ENCODE peak calls at places on chromosome 21, in nine cellular contexts. One of them, this sample, is unnamed.

GRCh38 chr21:36980280-36981048 is 14.0 kb upstream of the HLCS start:
- DNase-seq in stomach: peak
- DNase-seq in PC-9: peak
- DNase-seq in uterus: peak
- DNase-seq in CD8-positive, alpha-beta T cell: peak
- DNase-seq in NB4: no peak
- DNase-seq in HCT116: no peak
- DNase-seq in colonic mucosa: peak
- DNase-seq in upper lobe of left lung: peak
- DNase-seq in this sample: no peak

GRCh38 chr21:18529253-18529652 is 125.7 kb upstream of the TMPRSS15 start:
- DNase-seq in upper lobe of left lung: no peak
- DNase-seq in HCT116: no peak
- DNase-seq in stomach: no peak
- DNase-seq in uterus: no peak
- DNase-seq in CD8-positive, alpha-beta T cell: no peak
- DNase-seq in colonic mucosa: no peak
- DNase-seq in PC-9: no peak
- DNase-seq in NB4: no peak
- DNase-seq in this sample: no peak

GRCh38 chr21:17540530-17540929 is 27.7 kb downstream of the CXADR start:
- DNase-seq in stomach: no peak
- DNase-seq in CD8-positive, alpha-beta T cell: no peak
- DNase-seq in colonic mucosa: no peak
- DNase-seq in uterus: no peak
- DNase-seq in upper lobe of left lung: no peak
- DNase-seq in PC-9: no peak
- DNase-seq in HCT116: no peak
- DNase-seq in NB4: no peak
- DNase-seq in this sample: no peak

GRCh38 chr21:37367301-37367757 is 756 bp downstream of the DYRK1A start:
- DNase-seq in PC-9: peak
- DNase-seq in uterus: no peak
- DNase-seq in stomach: peak
- DNase-seq in colonic mucosa: no peak
- DNase-seq in upper lobe of left lung: no peak
- DNase-seq in NB4: no peak
- DNase-seq in CD8-positive, alpha-beta T cell: no peak
- DNase-seq in HCT116: no peak
- DNase-seq in this sample: no peak

GRCh38 chr21:29812947-29813346 is 126.8 kb downstream of the GRIK1 start:
- DNase-seq in uterus: no peak
- DNase-seq in stomach: no peak
- DNase-seq in colonic mucosa: no peak
- DNase-seq in HCT116: no peak
- DNase-seq in PC-9: no peak
- DNase-seq in NB4: no peak
- DNase-seq in CD8-positive, alpha-beta T cell: no peak
- DNase-seq in upper lobe of left lung: no peak
- DNase-seq in this sample: no peak

GRCh38 chr21:37986751-37987399 is 70.6 kb upstream of the KCNJ6 start:
- DNase-seq in colonic mucosa: peak
- DNase-seq in HCT116: no peak
- DNase-seq in uterus: no peak
- DNase-seq in CD8-positive, alpha-beta T cell: no peak
- DNase-seq in upper lobe of left lung: no peak
- DNase-seq in stomach: no peak
- DNase-seq in PC-9: no peak
- DNase-seq in NB4: no peak
- DNase-seq in this sample: no peak

GRCh38 chr21:29624776-29625175 is 315.0 kb downstream of the GRIK1 start:
- DNase-seq in HCT116: no peak
- DNase-seq in CD8-positive, alpha-beta T cell: no peak
- DNase-seq in colonic mucosa: no peak
- DNase-seq in NB4: no peak
- DNase-seq in upper lobe of left lung: no peak
- DNase-seq in uterus: no peak
- DNase-seq in PC-9: no peak
- DNase-seq in stomach: no peak
- DNase-seq in this sample: no peak

GRCh38 chr21:41170442-41170841 is 2.5 kb downstream of the BACE2 start:
- DNase-seq in stomach: peak
- DNase-seq in CD8-positive, alpha-beta T cell: no peak
- DNase-seq in NB4: peak
- DNase-seq in uterus: peak
- DNase-seq in PC-9: peak
- DNase-seq in colonic mucosa: peak
- DNase-seq in upper lobe of left lung: peak
- DNase-seq in HCT116: no peak
- DNase-seq in this sample: no peak

GRCh38 chr21:34355570-34355969 is 8.2 kb upstream of the KCNE2 start:
- DNase-seq in PC-9: no peak
- DNase-seq in NB4: no peak
- DNase-seq in upper lobe of left lung: no peak
- DNase-seq in HCT116: no peak
- DNase-seq in stomach: no peak
- DNase-seq in colonic mucosa: no peak
- DNase-seq in uterus: no peak
- DNase-seq in CD8-positive, alpha-beta T cell: no peak
- DNase-seq in this sample: no peak

GRCh38 chr21:42571391-42572150 is 57.9 kb downstream of the SLC37A1 start:
- DNase-seq in uterus: peak
- DNase-seq in PC-9: no peak
- DNase-seq in stomach: no peak
- DNase-seq in upper lobe of left lung: peak
- DNase-seq in HCT116: no peak
- DNase-seq in NB4: no peak
- DNase-seq in CD8-positive, alpha-beta T cell: peak
- DNase-seq in colonic mucosa: no peak
- DNase-seq in this sample: no peak

GRCh38 chr21:42575111-42575510 is 61.5 kb downstream of the SLC37A1 start:
- DNase-seq in stomach: no peak
- DNase-seq in upper lobe of left lung: peak
- DNase-seq in CD8-positive, alpha-beta T cell: no peak
- DNase-seq in PC-9: no peak
- DNase-seq in colonic mucosa: no peak
- DNase-seq in uterus: no peak
- DNase-seq in NB4: no peak
- DNase-seq in HCT116: no peak
- DNase-seq in this sample: no peak

GRCh38 chr21:42576639-42577038 is 63.0 kb downstream of the SLC37A1 start:
- DNase-seq in PC-9: no peak
- DNase-seq in HCT116: no peak
- DNase-seq in CD8-positive, alpha-beta T cell: no peak
- DNase-seq in colonic mucosa: no peak
- DNase-seq in upper lobe of left lung: no peak
- DNase-seq in uterus: no peak
- DNase-seq in NB4: no peak
- DNase-seq in stomach: no peak
- DNase-seq in this sample: no peak

GRCh38 chr21:42572906-42573495 is 59.3 kb downstream of the SLC37A1 start:
- DNase-seq in PC-9: no peak
- DNase-seq in CD8-positive, alpha-beta T cell: peak
- DNase-seq in upper lobe of left lung: peak
- DNase-seq in stomach: peak
- DNase-seq in HCT116: no peak
- DNase-seq in uterus: no peak
- DNase-seq in colonic mucosa: no peak
- DNase-seq in NB4: no peak
- DNase-seq in this sample: no peak

DNA sequence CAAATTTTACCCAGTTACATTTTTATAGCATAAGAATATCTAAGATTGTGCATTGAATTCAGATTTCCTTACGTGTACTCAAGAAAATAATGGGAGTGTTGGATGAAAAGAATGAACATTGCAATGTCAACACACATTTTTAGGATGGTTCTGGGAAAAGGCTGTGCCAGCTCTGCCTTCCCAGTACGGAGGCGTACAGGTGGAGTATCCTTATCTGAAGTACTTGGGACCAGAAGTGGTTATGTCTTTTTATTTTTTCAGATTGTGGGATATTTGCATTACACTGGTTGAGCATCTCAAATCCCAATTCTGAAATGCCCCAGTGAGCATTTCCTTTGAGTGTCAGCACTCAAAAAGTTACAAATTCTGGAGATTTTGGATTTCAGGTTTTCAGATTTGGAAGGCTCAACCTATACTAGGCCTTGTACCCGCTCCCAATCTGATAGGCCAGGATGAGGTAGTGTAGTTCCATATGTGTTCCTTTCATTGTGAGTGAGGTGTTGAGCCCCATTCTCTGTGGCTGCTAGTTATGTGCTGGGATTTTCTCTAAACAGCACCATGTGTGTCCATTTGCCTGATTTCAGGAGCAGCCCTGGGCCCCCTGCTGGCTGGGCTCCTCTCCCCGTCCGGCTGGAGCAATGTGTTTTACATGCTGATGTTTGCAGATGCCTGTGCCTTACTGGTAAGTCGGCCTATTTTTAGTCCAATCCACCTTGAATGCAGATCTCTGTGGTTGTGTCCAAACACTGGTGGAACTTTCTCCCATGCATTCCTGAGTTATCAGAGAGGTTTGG is 60.8 kb downstream of the SLC37A1 start:
- DNase-seq in uterus: peak
- DNase-seq in HCT116: no peak
- DNase-seq in CD8-positive, alpha-beta T cell: peak
- DNase-seq in upper lobe of left lung: peak
- DNase-seq in colonic mucosa: no peak
- DNase-seq in PC-9: no peak
- DNase-seq in NB4: peak
- DNase-seq in stomach: peak
- DNase-seq in this sample: no peak
- TF ChIP-seq CTCF in uterus: no peak
- TF ChIP-seq CTCF in HCT116: peak
- TF ChIP-seq CTCF in CD8-positive, alpha-beta T cell: no peak
- TF ChIP-seq CTCF in upper lobe of left lung: no peak
- TF ChIP-seq CTCF in colonic mucosa: no peak
- TF ChIP-seq CTCF in PC-9: no peak
- TF ChIP-seq CTCF in NB4: peak
- TF ChIP-seq CTCF in stomach: no peak
- TF ChIP-seq CTCF in this sample: no peak

DNA sequence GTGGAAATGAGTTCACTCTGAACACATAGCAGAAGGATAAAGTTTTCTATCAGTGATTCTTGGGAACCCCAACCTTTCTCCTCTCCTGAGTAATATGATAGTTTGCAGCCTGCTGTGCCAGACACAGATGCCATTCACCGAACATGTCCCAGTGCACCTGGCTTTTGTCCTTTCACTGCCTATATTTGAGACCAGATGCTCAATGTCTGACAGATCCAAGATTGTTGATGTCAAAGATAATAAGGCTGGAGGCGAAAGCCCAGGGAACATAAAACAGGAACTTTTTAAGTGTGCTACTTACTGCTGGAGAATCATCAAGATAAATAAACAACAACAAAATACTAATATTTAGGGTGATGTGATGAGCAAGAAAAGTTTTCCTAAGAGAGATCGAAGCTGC is 139.3 kb downstream of the TIAM1 start:
- DNase-seq in HCT116: no peak
- DNase-seq in upper lobe of left lung: no peak
- DNase-seq in NB4: no peak
- DNase-seq in stomach: no peak
- DNase-seq in uterus: no peak
- DNase-seq in PC-9: no peak
- DNase-seq in CD8-positive, alpha-beta T cell: no peak
- DNase-seq in colonic mucosa: no peak
- DNase-seq in this sample: no peak
- TF ChIP-seq CTCF in HCT116: no peak
- TF ChIP-seq CTCF in upper lobe of left lung: no peak
- TF ChIP-seq CTCF in NB4: no peak
- TF ChIP-seq CTCF in stomach: no peak
- TF ChIP-seq CTCF in uterus: no peak
- TF ChIP-seq CTCF in PC-9: no peak
- TF ChIP-seq CTCF in CD8-positive, alpha-beta T cell: no peak
- TF ChIP-seq CTCF in colonic mucosa: no peak
- TF ChIP-seq CTCF in this sample: no peak

DNA sequence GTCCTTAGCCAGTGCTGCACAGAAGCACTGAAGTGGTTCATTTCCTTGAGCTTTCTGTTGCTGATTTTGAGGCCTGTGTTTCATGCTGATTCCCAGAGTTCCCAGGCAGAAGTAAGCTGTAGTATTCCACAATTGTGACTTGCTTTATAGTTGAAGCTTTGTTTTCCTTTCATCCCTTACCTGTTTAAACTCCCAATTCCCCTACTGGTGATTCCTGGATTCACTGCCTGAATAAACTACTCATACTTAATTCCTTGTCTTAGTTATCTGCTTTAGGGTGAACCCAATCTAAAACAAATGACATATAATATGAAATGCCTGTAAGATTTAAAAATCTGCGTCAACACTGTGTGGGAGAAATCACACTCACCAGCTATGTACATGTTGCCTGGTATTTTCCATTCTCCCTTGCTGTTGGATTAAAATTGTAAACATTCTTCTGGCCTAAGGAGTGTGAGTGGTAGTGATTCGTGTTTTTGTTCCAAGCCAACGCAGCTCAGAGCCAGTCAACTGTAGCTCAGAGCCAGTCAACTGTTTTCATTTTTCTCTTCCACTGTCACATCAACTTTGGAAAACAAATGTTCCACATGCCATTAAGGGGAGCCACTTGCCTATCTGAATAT is 879.4 kb downstream of the MRPL39 start:
- DNase-seq in upper lobe of left lung: no peak
- DNase-seq in uterus: no peak
- DNase-seq in HCT116: no peak
- DNase-seq in PC-9: no peak
- DNase-seq in colonic mucosa: no peak
- DNase-seq in stomach: no peak
- DNase-seq in CD8-positive, alpha-beta T cell: no peak
- DNase-seq in NB4: no peak
- DNase-seq in this sample: no peak
- TF ChIP-seq CTCF in upper lobe of left lung: no peak
- TF ChIP-seq CTCF in uterus: no peak
- TF ChIP-seq CTCF in HCT116: no peak
- TF ChIP-seq CTCF in PC-9: no peak
- TF ChIP-seq CTCF in colonic mucosa: no peak
- TF ChIP-seq CTCF in stomach: no peak
- TF ChIP-seq CTCF in CD8-positive, alpha-beta T cell: no peak
- TF ChIP-seq CTCF in NB4: no peak
- TF ChIP-seq CTCF in this sample: no peak

DNA sequence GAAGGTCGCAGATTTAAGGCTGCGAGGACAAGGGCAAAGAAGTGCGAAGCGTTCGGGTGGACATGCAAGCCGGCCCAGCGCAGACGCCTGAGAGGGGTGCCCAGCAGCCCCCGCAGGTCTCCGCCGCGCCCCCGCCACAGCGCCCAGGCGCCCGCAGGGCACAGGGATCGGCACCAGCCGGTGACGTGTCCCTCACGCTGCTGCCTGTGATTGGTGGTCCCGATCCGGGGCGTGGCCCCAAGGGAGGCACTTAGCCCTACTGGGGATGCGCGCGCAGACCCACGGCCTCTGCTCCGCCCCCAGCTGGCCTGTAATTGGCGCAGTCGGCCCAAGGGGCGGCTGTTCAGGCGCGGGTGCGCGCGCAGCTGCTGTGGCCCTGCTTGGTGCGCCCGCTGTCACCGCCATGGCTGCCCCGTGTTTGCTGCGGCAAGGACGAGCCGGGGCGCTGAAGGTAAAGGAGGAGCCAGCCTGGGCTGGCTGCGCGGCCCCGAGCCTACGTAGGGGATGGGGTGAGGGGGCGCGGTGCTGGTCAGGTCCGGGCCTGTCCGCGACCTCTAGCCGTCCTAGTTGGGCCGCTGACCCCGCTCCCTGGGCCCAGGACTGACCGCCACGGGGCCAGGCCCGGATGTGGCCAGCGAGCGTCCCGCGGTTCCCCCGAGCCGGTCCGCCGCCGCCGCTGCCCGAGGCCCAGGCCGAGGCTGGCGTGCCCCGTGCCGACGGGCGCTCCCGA is at the start of gene NDUFV3:
- DNase-seq in stomach: peak
- DNase-seq in HCT116: peak
- DNase-seq in NB4: peak
- DNase-seq in colonic mucosa: peak
- DNase-seq in CD8-positive, alpha-beta T cell: peak
- DNase-seq in PC-9: peak
- DNase-seq in upper lobe of left lung: peak
- DNase-seq in uterus: peak
- DNase-seq in this sample: peak
- TF ChIP-seq CTCF in stomach: no peak
- TF ChIP-seq CTCF in HCT116: no peak
- TF ChIP-seq CTCF in NB4: no peak
- TF ChIP-seq CTCF in colonic mucosa: no peak
- TF ChIP-seq CTCF in CD8-positive, alpha-beta T cell: no peak
- TF ChIP-seq CTCF in PC-9: no peak
- TF ChIP-seq CTCF in upper lobe of left lung: no peak
- TF ChIP-seq CTCF in uterus: no peak
- TF ChIP-seq CTCF in this sample: no peak

This sample was measured in omental fat pad.